ENCODE peak calls at places on chromosomes 11 and 22, in four cellular contexts. R is K562, D is H1, Q is GM12878. A is an unnamed sample.

GRCh38 chr11:11731311-11732083 is 109.7 kb upstream of the GALNT18 start:
- DNase-seq in Q (no peak), R (no peak), D (no peak), A (peak; percentile 73)

GRCh38 chr11:17543041-17543440 is 1.2 kb downstream of the USH1C start:
- DNase-seq in D (no peak), Q (no peak), R (no peak), A (no peak)

GRCh38 chr22:26846645-26847044 is 189.3 kb downstream of the MIAT start:
- DNase-seq in R (no peak), Q (no peak), D (no peak), A (no peak)

GRCh38 chr11:4626207-4627105 is 10.8 kb upstream of the OR51D1 start:
- DNase-seq in R (peak; percentile 63), D (no peak), Q (no peak), A (peak; percentile 79)

GRCh38 chr22:24583221-24583971 is 9.5 kb downstream of the LRRC75B start:
- DNase-seq in Q (no peak), R (no peak), D (no peak), A (peak; percentile 15)

GRCh38 chr11:69949327-69949726 is 128.8 kb upstream of the ANO1 start:
- DNase-seq in D (no peak), Q (no peak), R (peak; percentile 37), A (peak; percentile 95)

GRCh38 chr11:109130910-109131309 is 291.1 kb upstream of the C11orf87 start:
- DNase-seq in R (no peak), Q (no peak), D (no peak), A (no peak)

GRCh38 chr11:30653606-30654005 is 67.5 kb upstream of the MPPED2 start:
- DNase-seq in D (no peak), Q (no peak), R (no peak), A (no peak)

GRCh38 chr22:17773606-17774205 is 563 bp downstream of the BID start:
- DNase-seq in D (no peak), Q (no peak), R (peak; percentile 88), A (peak; percentile 28)

GRCh38 chr11:64004590-64004984 is 18.3 kb downstream of the OTUB1 start:
- DNase-seq in R (no peak), D (no peak), Q (no peak), A (no peak)

GRCh38 chr11:45684440-45684839 is 19.0 kb upstream of the CHST1 start:
- DNase-seq in R (no peak), D (no peak), Q (no peak), A (no peak)

GRCh38 chr11:107859459-107860239 is 1.1 kb upstream of the SLC35F2 start:
- DNase-seq in Q (peak; percentile 63), D (no peak), R (no peak), A (no peak)

GRCh38 chr11:46141597-46141996 is 20.3 kb upstream of the PHF21A start:
- DNase-seq in R (no peak), Q (no peak), D (no peak), A (no peak)

GRCh38 chr11:32005786-32006406 is 85.0 kb upstream of the RCN1 start:
- DNase-seq in D (no peak), R (no peak), Q (no peak), A (peak; percentile 8)

DNA sequence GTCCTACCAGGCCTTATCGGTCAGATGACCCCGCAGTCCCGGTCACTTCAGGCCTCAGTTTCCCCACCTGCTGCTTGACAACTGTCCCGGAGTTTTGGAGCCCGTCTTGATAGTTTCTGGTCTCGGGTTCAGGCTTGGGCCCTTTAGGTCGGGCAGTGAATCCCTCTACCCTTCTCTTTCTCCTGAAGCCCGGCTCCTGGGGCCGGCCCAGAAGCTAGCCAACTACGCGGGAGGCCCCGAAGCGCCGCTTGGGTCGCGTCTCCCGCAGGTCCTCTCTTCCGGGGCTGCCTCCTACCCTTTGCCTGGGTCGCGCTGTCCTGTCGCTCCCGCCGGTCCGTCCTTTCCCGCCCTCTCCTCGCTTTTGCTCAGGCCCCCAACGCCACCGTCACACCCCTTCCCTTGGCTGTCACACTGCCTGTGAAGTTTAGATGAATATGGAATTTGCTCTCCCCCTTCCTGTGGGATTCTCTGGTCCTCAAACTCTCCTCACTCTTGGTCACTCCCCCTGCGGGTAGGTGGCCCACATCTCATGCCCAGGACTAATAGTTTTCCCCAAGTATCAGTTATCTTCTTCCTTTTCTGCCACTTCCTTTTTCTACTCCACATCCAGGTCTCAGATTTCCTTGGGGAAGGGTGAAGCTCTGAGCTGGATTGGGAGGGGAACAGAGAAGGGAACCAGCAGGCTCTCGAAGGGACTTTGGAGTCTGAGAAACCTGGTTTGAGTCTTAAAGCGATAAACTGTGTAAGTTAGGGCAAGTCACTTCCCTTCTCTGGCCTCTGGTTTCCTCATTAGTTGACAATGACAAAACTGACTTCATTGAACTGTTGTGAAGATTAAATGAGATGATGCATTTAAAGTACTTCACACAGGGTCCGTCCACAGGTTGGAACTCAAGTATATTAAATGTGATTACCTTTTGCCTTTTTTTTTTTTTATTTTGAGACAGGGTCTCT is 791 bp downstream of the RAB1B start:
- DNase-seq in Q (no peak), D (no peak), R (peak; percentile 69), A (peak; percentile 48)
- TF ChIP-seq CHD1 in Q (peak; percentile 52), D (no peak), R (peak; percentile 92), A (no peak)

GRCh38 chr22:19869497-19870152 is 15.0 kb upstream of the GNB1L start:
- DNase-seq in D (no peak), R (no peak), Q (no peak), A (no peak)

GRCh38 chr22:19867617-19868016 is 12.9 kb upstream of the GNB1L start:
- DNase-seq in Q (no peak), D (no peak), R (no peak), A (no peak)

GRCh38 chr22:19868333-19868732 is 13.7 kb upstream of the GNB1L start:
- DNase-seq in R (no peak), D (no peak), Q (no peak), A (no peak)

GRCh38 chr22:19870153-19871022 is 15.7 kb upstream of the GNB1L start:
- DNase-seq in Q (no peak), D (no peak), R (no peak), A (no peak)

GRCh38 chr22:19868773-19869471 is 14.2 kb upstream of the GNB1L start:
- DNase-seq in D (no peak), R (no peak), Q (no peak), A (no peak)
- TF ChIP-seq CHD1 in D (no peak), R (no peak), Q (no peak), A (no peak)

GRCh38 chr22:43852605-43853327 is 9.5 kb downstream of the SULT4A1 start:
- DNase-seq in Q (no peak), D (no peak), R (no peak), A (no peak)

GRCh38 chr22:43855431-43855830 is 6.9 kb downstream of the SULT4A1 start:
- DNase-seq in R (no peak), D (no peak), Q (no peak), A (no peak)

GRCh38 chr22:43853328-43853931 is 8.9 kb downstream of the SULT4A1 start:
- DNase-seq in R (no peak), Q (no peak), D (no peak), A (no peak)

GRCh38 chr22:43854151-43854785 is 8.0 kb downstream of the SULT4A1 start:
- DNase-seq in Q (no peak), D (no peak), R (no peak), A (no peak)

GRCh38 chr22:43854786-43855271 is 7.5 kb downstream of the SULT4A1 start:
- DNase-seq in R (no peak), Q (no peak), D (no peak), A (no peak)
- TF ChIP-seq CHD1 in R (no peak), Q (no peak), D (no peak), A (no peak)

GRCh38 chr11:1222491-1223345 is at the start of gene MUC5B:
- DNase-seq in Q (no peak), R (no peak), D (no peak), A (no peak)
- TF ChIP-seq CHD1 in Q (no peak), R (no peak), D (no peak), A (no peak)

GRCh38 chr22:44577391-44578114 is 79.5 kb upstream of the RTL6 start:
- DNase-seq in D (no peak), Q (no peak), R (no peak), A (no peak)

GRCh38 chr22:44574581-44575343 is 76.7 kb upstream of the RTL6 start:
- DNase-seq in D (no peak), R (no peak), Q (no peak), A (no peak)

GRCh38 chr22:44576311-44577260 is 78.6 kb upstream of the RTL6 start:
- DNase-seq in R (no peak), D (no peak), Q (no peak), A (no peak)

GRCh38 chr22:44574057-44574456 is 76.0 kb upstream of the RTL6 start:
- DNase-seq in D (no peak), R (no peak), Q (no peak), A (peak; percentile 68)

DNA sequence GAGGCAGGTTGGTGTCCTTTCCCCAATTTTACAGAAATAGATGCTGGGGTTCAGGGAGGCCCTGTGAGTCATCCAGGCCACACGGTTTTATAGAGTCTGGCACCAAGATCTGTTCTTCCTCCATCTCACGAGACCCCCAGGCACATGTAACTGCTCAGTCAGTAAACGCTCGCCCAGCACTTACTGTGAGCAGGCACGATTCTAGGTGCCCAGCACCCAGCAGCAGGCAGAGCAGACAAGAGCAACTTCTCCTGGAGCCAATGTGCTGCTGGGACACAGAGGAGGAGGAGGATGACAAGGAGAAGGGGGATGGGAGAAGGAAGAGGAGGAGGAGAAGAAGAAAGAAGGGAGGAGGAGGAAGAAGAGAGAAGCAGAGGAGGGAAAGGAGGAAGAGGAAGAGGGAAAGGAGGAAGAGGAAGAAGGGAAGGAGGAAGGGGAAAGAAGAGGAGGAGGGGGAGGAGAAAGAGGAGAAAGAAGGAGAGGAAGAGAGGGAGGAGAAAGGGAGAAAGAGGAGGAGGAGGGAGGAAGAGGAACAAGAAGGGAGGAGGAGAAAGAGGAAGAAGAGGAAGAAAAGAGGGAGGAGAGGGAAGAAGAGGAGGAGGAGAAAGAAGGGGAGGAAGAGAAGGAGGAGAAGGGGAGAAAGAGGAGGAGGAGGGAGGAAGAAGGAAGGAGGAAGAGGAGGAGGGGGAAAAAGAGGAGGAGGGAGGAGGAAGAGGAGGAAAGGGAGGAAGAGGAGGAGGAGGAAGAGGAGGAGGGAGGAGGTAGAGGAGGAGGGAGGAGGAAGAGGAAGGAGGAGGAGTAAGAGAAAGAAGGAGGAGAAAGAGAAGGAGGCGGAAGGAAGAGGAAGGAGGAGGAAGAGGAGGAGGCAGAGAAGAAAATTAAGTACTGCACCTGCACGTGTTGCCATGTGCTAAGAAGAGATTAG is 77.6 kb upstream of the RTL6 start:
- DNase-seq in R (no peak), D (no peak), Q (no peak), A (no peak)
- TF ChIP-seq CHD1 in R (no peak), D (no peak), Q (no peak), A (no peak)